ENCODE peak calls at places on chromosomes 12 and 14, in eight cellular contexts. E is right lobe of liver, F is pancreas, K is Caco-2, S is GM23338, X is A673, D is breast epithelium, B is IMR-90. M is an unnamed sample.

GRCh38 chr12:55974308-55974724 is 438 bp downstream of the RAB5B start:
- DNase-seq in E (no peak), F (no peak), K (peak; percentile 67), S (peak; percentile 79), X (peak; percentile 27), D (peak; percentile 63), B (peak; percentile 45), M (no peak)

GRCh38 chr12:107917912-107918800 is 143.7 kb downstream of the ASCL4 start:
- DNase-seq in E (no peak), F (no peak), K (peak; percentile 61), S (peak; percentile 89), X (peak; percentile 23), D (no peak), B (peak; percentile 5), M (no peak)

GRCh38 chr12:128969480-128970055 is 116.3 kb downstream of the GLT1D1 start:
- DNase-seq in E (peak; percentile 70), F (peak; percentile 66), K (peak; percentile 49), S (peak; percentile 69), X (peak; percentile 25), D (no peak), B (no peak), M (no peak)

GRCh38 chr14:97777622-97778021 is 980.4 kb downstream of the VRK1 start:
- DNase-seq in E (no peak), F (no peak), K (no peak), S (no peak), X (no peak), D (no peak), B (no peak), M (no peak)

GRCh38 chr12:124379379-124379937 is 84.6 kb downstream of the RFLNA start:
- DNase-seq in E (no peak), F (no peak), K (no peak), S (no peak), X (no peak), D (no peak), B (no peak), M (no peak)

GRCh38 chr12:14853966-14854365 is 10.6 kb upstream of the ART4 start:
- DNase-seq in E (no peak), F (no peak), K (no peak), S (no peak), X (peak; percentile 27), D (no peak), B (no peak), M (peak; percentile 16)

GRCh38 chr12:69524755-69525509 is 54.7 kb downstream of the FRS2 start:
- DNase-seq in E (no peak), F (no peak), K (no peak), S (no peak), X (no peak), D (no peak), B (peak; percentile 49), M (no peak)

GRCh38 chr14:76696791-76697190 is 64.5 kb upstream of the VASH1 start:
- DNase-seq in E (no peak), F (no peak), K (no peak), S (no peak), X (no peak), D (no peak), B (no peak), M (no peak)

GRCh38 chr12:60689137-60689536 is 1093.3 kb downstream of the SLC16A7 start:
- DNase-seq in E (no peak), F (no peak), K (peak; percentile 12), S (peak; percentile 59), X (peak; percentile 15), D (no peak), B (no peak), M (no peak)

GRCh38 chr12:5003025-5003666 is 40.5 kb upstream of the KCNA5 start:
- DNase-seq in E (peak; percentile 79), F (peak; percentile 80), K (peak; percentile 85), S (peak; percentile 87), X (peak; percentile 50), D (peak; percentile 26), B (peak; percentile 50), M (peak; percentile 54)

DNA sequence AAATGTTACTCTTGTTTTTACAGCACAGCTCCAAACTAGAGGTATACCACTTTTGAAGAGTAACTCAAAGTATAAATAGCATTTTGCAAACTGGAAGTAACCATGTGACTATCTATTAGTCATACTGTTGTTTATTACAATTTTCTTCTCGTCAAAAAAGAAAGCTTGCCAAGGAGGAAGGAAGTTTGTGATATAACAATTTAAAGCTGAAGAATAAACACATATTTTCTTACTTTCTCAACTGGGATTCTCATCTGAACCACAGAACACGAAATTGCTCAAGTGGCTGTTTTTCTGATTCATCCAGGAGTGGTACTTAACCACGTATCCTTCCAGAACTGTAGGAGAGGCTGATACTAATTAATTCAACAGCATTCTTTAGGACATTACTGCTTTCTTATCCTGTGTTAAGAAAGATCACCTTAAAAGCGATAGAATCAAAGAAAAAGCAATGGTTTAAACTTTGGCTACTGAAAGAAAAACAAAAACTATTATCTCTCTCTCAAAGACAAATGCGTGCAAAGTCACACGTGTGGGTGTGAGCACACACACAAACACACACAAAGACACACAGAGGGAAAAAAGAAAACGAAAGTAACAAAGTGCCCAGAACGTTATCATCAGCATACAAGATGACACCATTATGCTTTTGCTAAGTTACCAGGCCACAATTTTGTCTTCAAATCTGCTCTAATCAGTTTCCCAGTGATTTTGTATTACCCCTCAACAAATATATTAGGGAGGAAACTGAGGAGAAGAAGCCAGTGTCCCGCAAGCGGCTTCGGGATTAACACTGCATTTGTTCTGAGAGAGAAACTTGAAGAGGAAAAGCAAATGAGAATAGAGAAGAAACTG is at the start of gene CLEC2B:
- DNase-seq in E (no peak), F (no peak), K (no peak), S (no peak), X (peak; percentile 74), D (no peak), B (peak; percentile 85), M (no peak)
- H3K36me3 ChIP-seq in E (no peaks in the 10 kb centered on the region), F (no peaks in the 10 kb centered on the region), K (no peaks in the 10 kb centered on the region), S (no peaks in the 10 kb centered on the region), X (no peaks in the 10 kb centered on the region), D (no peaks in the 10 kb centered on the region), B (no peaks in the 10 kb centered on the region), M (no peaks in the 10 kb centered on the region)

GRCh38 chr12:120252071-120252906 is 13.2 kb downstream of the PXN start:
- DNase-seq in E (no peak), F (no peak), K (no peak), S (no peak), X (no peak), D (no peak), B (no peak), M (no peak)
- H3K4me1 ChIP-seq in E (no peaks in the 10 kb centered on the region), F (peaks cover 9% of the 10 kb centered on the region), K (peaks cover 41% of the 10 kb centered on the region), S (peaks cover 22% of the 10 kb centered on the region), X (peaks cover 20% of the 10 kb centered on the region), D (peaks cover 12% of the 10 kb centered on the region), B (peaks cover 36% of the 10 kb centered on the region), M (peaks cover 98% of the 10 kb centered on the region)

GRCh38 chr14:102333395-102333794 is 13.8 kb downstream of the ZNF839 start:
- DNase-seq in E (no peak), F (peak; percentile 18), K (no peak), S (no peak), X (no peak), D (no peak), B (no peak), M (no peak)

GRCh38 chr14:102338724-102339123 is 19.2 kb downstream of the ZNF839 start:
- DNase-seq in E (no peak), F (peak; percentile 13), K (no peak), S (peak; percentile 30), X (no peak), D (no peak), B (no peak), M (no peak)

GRCh38 chr14:102333795-102334415 is 14.4 kb downstream of the ZNF839 start:
- DNase-seq in E (no peak), F (peak; percentile 43), K (no peak), S (no peak), X (no peak), D (no peak), B (no peak), M (no peak)

GRCh38 chr14:102330806-102331205 is 11.3 kb downstream of the ZNF839 start:
- DNase-seq in E (no peak), F (no peak), K (no peak), S (no peak), X (no peak), D (no peak), B (no peak), M (no peak)

GRCh38 chr14:102335163-102335562 is 15.6 kb downstream of the ZNF839 start:
- DNase-seq in E (no peak), F (peak; percentile 45), K (no peak), S (no peak), X (no peak), D (no peak), B (no peak), M (no peak)
- H3K36me3 ChIP-seq in E (peaks cover 14% of the 10 kb centered on the region), F (no peaks in the 10 kb centered on the region), K (no peaks in the 10 kb centered on the region), S (no peaks in the 10 kb centered on the region), X (peaks cover 3% of the 10 kb centered on the region), D (no peaks in the 10 kb centered on the region), B (peaks cover 21% of the 10 kb centered on the region), M (peaks cover 72% of the 10 kb centered on the region)

GRCh38 chr12:31321565-31322228 is 4.3 kb downstream of the SINHCAF start:
- DNase-seq in E (no peak), F (no peak), K (no peak), S (no peak), X (no peak), D (no peak), B (peak; percentile 62), M (no peak)

GRCh38 chr12:31324845-31325523 is 966 bp downstream of the SINHCAF start:
- DNase-seq in E (peak; percentile 80), F (peak; percentile 77), K (peak; percentile 68), S (peak; percentile 38), X (peak; percentile 49), D (peak; percentile 53), B (peak; percentile 49), M (peak; percentile 42)

GRCh38 chr12:31324116-31324844 is 1.7 kb downstream of the SINHCAF start:
- DNase-seq in E (peak; percentile 76), F (peak; percentile 89), K (peak; percentile 91), S (peak; percentile 76), X (peak; percentile 75), D (peak; percentile 84), B (peak; percentile 73), M (peak; percentile 51)

GRCh38 chr12:31322651-31323248 is 3.2 kb downstream of the SINHCAF start:
- DNase-seq in E (no peak), F (no peak), K (no peak), S (peak; percentile 51), X (no peak), D (no peak), B (peak; percentile 59), M (no peak)

DNA sequence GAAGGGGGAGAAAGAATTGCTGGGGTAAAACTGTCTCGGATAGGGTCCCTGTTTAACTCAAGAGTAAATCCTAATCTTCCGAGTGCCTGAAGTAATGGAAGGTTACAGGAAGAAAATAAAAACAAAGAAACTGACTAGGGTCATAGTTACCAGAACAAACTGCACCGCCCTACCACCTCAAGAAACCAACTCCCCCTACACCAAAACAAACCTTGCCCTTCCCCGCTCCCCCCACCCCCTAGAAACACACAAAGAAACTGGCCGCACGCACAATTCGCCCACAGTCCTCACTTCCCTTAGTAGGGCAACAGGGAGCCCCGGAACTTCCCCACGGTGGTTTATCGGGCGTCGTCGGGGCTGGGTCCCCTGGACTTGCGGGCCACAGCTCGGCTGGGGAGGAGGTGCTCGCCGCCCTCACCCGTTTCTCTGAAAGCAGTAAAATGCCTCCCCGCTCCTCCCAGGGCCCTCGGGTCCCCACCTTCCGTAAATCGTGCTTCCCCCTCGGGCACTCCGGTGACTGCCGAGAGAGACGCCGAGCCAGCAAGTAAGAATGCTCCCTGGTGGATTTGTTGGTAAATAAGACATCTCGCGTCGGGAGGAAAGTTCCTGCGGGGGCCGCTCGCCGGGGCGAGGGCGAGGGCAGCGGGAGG is 2.4 kb downstream of the SINHCAF start:
- DNase-seq in E (peak; percentile 56), F (no peak), K (no peak), S (peak; percentile 56), X (peak; percentile 60), D (no peak), B (no peak), M (peak; percentile 22)
- H3K4me1 ChIP-seq in E (no peaks in the 10 kb centered on the region), F (peaks cover 22% of the 10 kb centered on the region), K (peaks cover 51% of the 10 kb centered on the region), S (peaks cover 51% of the 10 kb centered on the region), X (peaks cover 34% of the 10 kb centered on the region), D (no peaks in the 10 kb centered on the region), B (no peaks in the 10 kb centered on the region), M (peaks cover 44% of the 10 kb centered on the region)

GRCh38 chr12:52057614-52057939 is 6.3 kb downstream of the NR4A1 start:
- DNase-seq in E (no peak), F (no peak), K (no peak), S (no peak), X (no peak), D (no peak), B (no peak), M (no peak)
- H3K36me3 ChIP-seq in E (no peaks in the 10 kb centered on the region), F (peaks cover 4% of the 10 kb centered on the region), K (peaks cover 2% of the 10 kb centered on the region), S (no peaks in the 10 kb centered on the region), X (peaks cover 14% of the 10 kb centered on the region), D (no peaks in the 10 kb centered on the region), B (peaks cover 46% of the 10 kb centered on the region), M (peaks cover 54% of the 10 kb centered on the region)

M was measured in left ventricle myocardium inferior.